ENCODE peak calls at places on chromosomes 5 and 9, in five cellular contexts. I is A549, L is WTC11, P is GM12878, E is HCT116. D is an unnamed sample.

GRCh38 chr5:35963381-35963843 is 25.0 kb upstream of the CAPSL start:
- DNase-seq in I (peak), E (no peak), P (no peak), L (peak), D (peak)

GRCh38 chr5:132389453-132390286 is 20.2 kb downstream of the SLC22A5 start:
- DNase-seq in E (peak), I (peak), P (no peak), L (no peak), D (peak)

GRCh38 chr9:127970401-127971313 is 10.1 kb downstream of the EEIG1 start:
- DNase-seq in I (no peak), L (no peak), E (no peak), P (peak), D (no peak)

GRCh38 chr5:57468481-57469165 is 14.0 kb downstream of the ACTBL2 start:
- DNase-seq in I (no peak), E (no peak), L (no peak), P (no peak), D (no peak)

GRCh38 chr9:20111173-20111843 is 322.5 kb upstream of the SLC24A2 start:
- DNase-seq in I (no peak), P (no peak), E (no peak), L (no peak), D (no peak)

GRCh38 chr5:1005904-1006655 is 2.5 kb upstream of the NKD2 start:
- DNase-seq in I (no peak), L (peak), E (no peak), P (no peak), D (no peak)

GRCh38 chr5:104187656-104188055 is 625.1 kb upstream of the NUDT12 start:
- DNase-seq in P (no peak), E (no peak), L (no peak), I (no peak), D (no peak)

GRCh38 chr5:72767289-72768010 is 49.0 kb upstream of the TNPO1 start:
- DNase-seq in I (peak), P (no peak), E (no peak), L (peak), D (peak)

GRCh38 chr5:31270396-31270795 is 76.9 kb downstream of the CDH6 start:
- DNase-seq in E (no peak), P (no peak), L (no peak), I (peak), D (peak)

GRCh38 chr5:159184236-159184635 is 25.1 kb downstream of the RNF145 start:
- DNase-seq in L (no peak), E (no peak), P (no peak), I (no peak), D (no peak)

GRCh38 chr5:113663879-113664278 is 150.4 kb downstream of the YTHDC2 start:
- DNase-seq in L (peak), I (peak), P (no peak), E (peak), D (peak)

GRCh38 chr9:35912791-35913400 is 3.6 kb downstream of the SPAAR start:
- DNase-seq in L (no peak), P (no peak), I (no peak), E (no peak), D (no peak)

GRCh38 chr5:179268399-179268952 is 76.8 kb downstream of the ADAMTS2 start:
- DNase-seq in L (no peak), P (no peak), E (no peak), I (no peak), D (no peak)

GRCh38 chr9:89539374-89539773 is 41.5 kb upstream of the SEMA4D start:
- DNase-seq in I (no peak), P (no peak), L (no peak), E (no peak), D (no peak)

GRCh38 chr5:34957857-34958690 is 28.7 kb downstream of the DNAJC21 start:
- DNase-seq in E (no peak), L (no peak), P (no peak), I (peak), D (peak)

GRCh38 chr9:3526166-3526902 is 533 bp upstream of the RFX3 start:
- DNase-seq in L (peak), P (no peak), I (peak), E (peak), D (peak)

GRCh38 chr5:129063483-129064136 is 30.9 kb upstream of the ISOC1 start:
- DNase-seq in E (no peak), I (no peak), P (no peak), L (no peak), D (no peak)

GRCh38 chr5:127785098-127785927 is 82.1 kb downstream of the CCDC192 start:
- DNase-seq in P (peak), L (no peak), E (no peak), I (peak), D (peak)

GRCh38 chr9:115035872-115036612 is 81.9 kb downstream of the TNC start:
- DNase-seq in E (peak), P (peak), I (no peak), L (no peak), D (peak)

GRCh38 chr9:20321683-20322082 is 300.6 kb downstream of the MLLT3 start:
- DNase-seq in P (no peak), E (no peak), L (no peak), I (no peak), D (no peak)

GRCh38 chr5:61322738-61323429 is 9.2 kb upstream of the ZSWIM6 start:
- DNase-seq in E (no peak), I (no peak), L (no peak), P (no peak), D (no peak)

GRCh38 chr9:115042781-115043509 is 75.0 kb downstream of the TNC start:
- DNase-seq in I (no peak), P (peak), E (no peak), L (no peak), D (peak)

GRCh38 chr9:74282526-74283253 is 214.4 kb upstream of the RORB start:
- DNase-seq in E (no peak), P (no peak), I (no peak), L (no peak), D (no peak)

GRCh38 chr5:8769631-8770030 is 776.2 kb downstream of the SEMA5A start:
- DNase-seq in I (no peak), E (no peak), P (no peak), L (no peak), D (no peak)

GRCh38 chr9:129598089-129598596 is 22.8 kb downstream of the C9orf50 start:
- DNase-seq in L (no peak), P (no peak), I (no peak), E (no peak), D (no peak)

GRCh38 chr9:136862849-136863622 is 3.1 kb downstream of the EDF1 start:
- DNase-seq in I (no peak), P (no peak), E (no peak), L (no peak), D (no peak)

GRCh38 chr9:135260221-135260620 is 172.8 kb downstream of the OLFM1 start:
- DNase-seq in I (no peak), L (no peak), E (no peak), P (no peak), D (no peak)

GRCh38 chr9:93114169-93114983 is 18.4 kb downstream of the CARD19 start:
- DNase-seq in E (no peak), P (no peak), I (no peak), L (no peak), D (peak)

GRCh38 chr5:44542470-44542869 is 153.2 kb upstream of the FGF10 start:
- DNase-seq in E (no peak), P (no peak), L (no peak), I (no peak), D (no peak)

GRCh38 chr5:3119435-3119834 is 368.0 kb upstream of the IRX2 start:
- DNase-seq in P (no peak), L (no peak), I (no peak), E (no peak), D (no peak)

GRCh38 chr5:31098811-31099210 is 94.7 kb upstream of the CDH6 start:
- DNase-seq in E (no peak), L (no peak), P (no peak), I (no peak), D (no peak)

GRCh38 chr5:125083932-125084331 is 337.5 kb upstream of the ZNF608 start:
- DNase-seq in I (no peak), P (no peak), L (no peak), E (no peak), D (no peak)

GRCh38 chr9:32737378-32737777 is 46.0 kb upstream of the TMEM215 start:
- DNase-seq in E (no peak), P (no peak), L (no peak), I (no peak), D (no peak)

GRCh38 chr5:67081259-67081658 is 115.3 kb downstream of the CD180 start:
- DNase-seq in P (no peak), E (no peak), L (no peak), I (no peak), D (no peak)

GRCh38 chr9:13759624-13760023 is 480.1 kb upstream of the MPDZ start:
- DNase-seq in I (no peak), P (no peak), L (no peak), E (no peak), D (no peak)

GRCh38 chr9:86734762-86735161 is 212.5 kb downstream of the GAS1 start:
- DNase-seq in L (no peak), I (no peak), P (no peak), E (no peak), D (no peak)

GRCh38 chr5:144484124-144484897 is 313.6 kb downstream of the KCTD16 start:
- DNase-seq in P (no peak), L (no peak), I (no peak), E (no peak), D (no peak)

GRCh38 chr9:94743035-94743954 is 16.8 kb downstream of the AOPEP start:
- DNase-seq in L (no peak), E (no peak), P (no peak), I (no peak), D (no peak)

GRCh38 chr5:171337207-171337562 is 28.1 kb downstream of the TLX3 start:
- DNase-seq in P (no peak), I (no peak), L (no peak), E (no peak), D (no peak)
- TF ChIP-seq CTCF in P (no peak), I (no peak), L (no peak), E (peak), D (no peak)

DNA sequence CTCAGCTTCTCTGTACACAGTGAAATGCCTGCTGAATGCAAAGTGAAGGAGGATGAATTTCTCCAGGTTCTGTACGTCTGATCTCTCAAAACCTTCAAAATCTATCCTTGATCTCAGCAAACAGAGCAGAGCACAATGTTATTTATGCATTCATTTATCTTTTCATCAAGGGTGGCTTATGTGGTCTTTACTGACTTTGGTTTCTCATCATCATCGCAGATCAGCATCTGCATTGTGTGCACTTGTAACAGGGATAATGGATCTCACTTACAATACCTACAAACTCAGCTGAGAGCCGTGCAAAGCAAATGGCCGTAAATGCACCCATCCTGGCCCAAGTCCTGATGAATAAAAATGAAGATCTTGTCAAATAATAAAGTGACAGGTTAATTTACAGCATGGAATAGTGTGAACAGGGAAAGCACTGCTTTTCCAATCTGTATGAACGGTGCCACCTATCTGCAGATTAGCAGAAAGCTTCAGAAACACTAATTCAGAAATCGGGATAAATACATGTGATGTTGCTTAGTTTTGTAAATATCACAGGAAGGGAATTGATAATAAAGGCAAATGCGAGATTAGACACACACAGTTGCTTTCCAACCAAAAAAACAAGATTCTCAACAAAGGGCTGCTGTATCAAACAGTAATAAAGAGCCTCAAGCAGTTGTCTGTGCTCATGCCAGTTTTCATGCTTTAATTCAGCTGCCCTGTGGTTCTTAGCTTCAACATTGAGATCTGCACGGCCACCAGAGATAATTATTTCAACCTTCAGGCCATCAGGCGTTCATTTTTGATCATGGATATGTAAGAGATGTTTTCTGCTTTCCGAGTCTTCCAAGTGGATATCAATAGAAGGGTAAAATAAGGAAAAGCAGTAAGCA is 153.3 kb upstream of the POU5F2 start:
- DNase-seq in P (no peak), E (peak), I (peak), L (no peak), D (peak)
- TF ChIP-seq MAX in P (no peak), E (no peak), I (no peak), L (no peak), D (no peak)

GRCh38 chr5:97297063-97297715 is 114.1 kb upstream of the RIOK2 start:
- DNase-seq in P (peak), E (peak), L (peak), I (peak), D (peak)
- TF ChIP-seq CTCF in P (peak), E (peak), L (peak), I (peak), D (peak)

GRCh38 chr5:162683280-162683679 is 615.7 kb downstream of the GABRG2 start:
- DNase-seq in L (no peak), E (no peak), I (peak), P (peak), D (peak)
- TF ChIP-seq MAX in L (no peak), E (no peak), I (no peak), P (no peak), D (no peak)

DNA sequence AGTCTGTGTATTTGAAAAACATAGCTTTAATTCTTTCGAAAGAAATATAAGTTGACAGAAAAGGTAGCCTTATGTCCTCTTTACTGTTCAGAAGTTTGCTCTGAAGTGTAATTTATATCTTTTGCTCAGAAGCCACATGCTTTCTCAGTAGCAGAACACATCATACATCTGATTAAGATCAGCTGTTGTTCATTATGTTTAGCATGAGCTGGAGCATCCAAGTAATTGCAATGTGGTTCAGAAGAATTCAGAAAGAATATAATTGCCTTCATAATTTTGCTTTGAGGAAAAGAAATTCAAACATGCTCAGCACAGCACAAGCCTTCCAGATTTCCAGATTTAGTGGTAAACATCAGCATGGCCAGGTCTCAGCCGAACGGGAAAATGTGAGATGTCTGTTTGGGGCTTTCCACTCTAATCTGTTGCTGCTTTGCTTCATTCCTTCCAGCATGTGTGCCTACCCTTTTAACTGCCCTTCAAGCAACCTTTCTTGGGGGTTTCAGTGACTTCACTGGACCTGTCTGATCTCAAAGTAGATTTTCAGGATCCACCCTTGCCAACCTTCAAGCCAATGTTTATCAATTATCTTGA is 66.0 kb downstream of the ITGA1 start:
- DNase-seq in E (no peak), P (no peak), L (no peak), I (no peak), D (no peak)
- TF ChIP-seq CTCF in E (no peak), P (no peak), L (no peak), I (no peak), D (no peak)

GRCh38 chr5:76524101-76524835 is 98.9 kb downstream of the F2RL2 start:
- DNase-seq in L (no peak), P (no peak), E (no peak), I (no peak), D (no peak)

GRCh38 chr5:76528547-76529334 is 94.5 kb downstream of the F2RL2 start:
- DNase-seq in I (no peak), E (no peak), L (no peak), P (no peak), D (peak)

GRCh38 chr5:76527685-76528161 is 95.5 kb downstream of the F2RL2 start:
- DNase-seq in E (no peak), I (no peak), L (no peak), P (no peak), D (peak)

GRCh38 chr5:76524872-76525271 is 98.3 kb downstream of the F2RL2 start:
- DNase-seq in L (no peak), E (no peak), I (no peak), P (no peak), D (peak)

GRCh38 chr5:76526950-76527349 is 96.3 kb downstream of the F2RL2 start:
- DNase-seq in P (no peak), E (no peak), I (no peak), L (no peak), D (no peak)
- TF ChIP-seq MAX in P (no peak), E (no peak), I (no peak), L (no peak), D (no peak)

D was measured in NB4.